ENCODE peak calls at places on chromosomes 13 and 19, in four cellular contexts. V is K562, M is A549, T is HCT116. E is an unnamed sample.

GRCh38 chr13:110470272-110471009 is 91.1 kb downstream of the RAB20 start:
- DNase-seq in V (no peak), T (no peak), M (no peak), E (no peak)

GRCh38 chr13:48829536-48829935 is 146.2 kb upstream of the FNDC3A start:
- DNase-seq in V (no peak), T (no peak), M (no peak), E (no peak)

GRCh38 chr19:4870025-4870700 is 2.7 kb upstream of the PLIN3 start:
- DNase-seq in T (peak), M (peak), V (peak), E (peak)

GRCh38 chr13:23673354-23673753 is 103.1 kb downstream of the TNFRSF19 start:
- DNase-seq in T (no peak), V (no peak), M (no peak), E (no peak)

GRCh38 chr19:28577666-28578065 is 635.3 kb downstream of the UQCRFS1 start:
- DNase-seq in M (no peak), V (no peak), T (no peak), E (no peak)

GRCh38 chr13:23960566-23961156 is 63.4 kb upstream of the C1QTNF9B start:
- DNase-seq in T (peak), M (peak), V (no peak), E (no peak)

GRCh38 chr19:34363094-34363493 is 1.9 kb upstream of the GPI start:
- DNase-seq in T (no peak), M (no peak), V (peak), E (no peak)

GRCh38 chr13:34356686-34357434 is 538.9 kb downstream of the RFC3 start:
- DNase-seq in M (no peak), T (no peak), V (no peak), E (no peak)

GRCh38 chr13:95660981-95661581 is 15.9 kb upstream of the DNAJC3 start:
- DNase-seq in T (peak), V (peak), M (peak), E (no peak)

GRCh38 chr13:70310720-70311119 is 202.5 kb upstream of the KLHL1 start:
- DNase-seq in V (no peak), M (peak), T (peak), E (peak)

GRCh38 chr19:35710784-35711723 is 6.7 kb downstream of the ZBTB32 start:
- DNase-seq in V (no peak), T (no peak), M (no peak), E (no peak)

GRCh38 chr19:50779504-50780457 is 9.5 kb downstream of the GPR32 start:
- DNase-seq in M (no peak), T (no peak), V (no peak), E (no peak)

GRCh38 chr19:1042689-1043511 is 3.0 kb downstream of the ABCA7 start:
- DNase-seq in V (no peak), T (no peak), M (peak), E (no peak)

GRCh38 chr13:36549771-36550170 is 117.5 kb downstream of the CCNA1 start:
- DNase-seq in M (no peak), T (no peak), V (no peak), E (no peak)

GRCh38 chr13:110230661-110231347 is 76.2 kb downstream of the COL4A1 start:
- DNase-seq in T (no peak), V (no peak), M (no peak), E (no peak)

GRCh38 chr13:46396341-46396740 is 9.3 kb upstream of the RUBCNL start:
- DNase-seq in M (no peak), T (no peak), V (no peak), E (no peak)

GRCh38 chr19:38661996-38662395 is 14.5 kb downstream of the ACTN4 start:
- DNase-seq in M (no peak), T (no peak), V (no peak), E (no peak)

GRCh38 chr13:112714772-112715569 is 25.1 kb downstream of the ATP11A start:
- DNase-seq in T (no peak), M (no peak), V (no peak), E (no peak)

GRCh38 chr13:85771856-85772255 is 27.4 kb downstream of the SLITRK6 start:
- DNase-seq in V (no peak), M (no peak), T (no peak), E (no peak)

GRCh38 chr19:15378529-15379082 is 981 bp downstream of the AKAP8 start:
- DNase-seq in V (peak), M (peak), T (no peak), E (no peak)

GRCh38 chr19:15381429-15381828 is 1.8 kb upstream of the AKAP8 start:
- DNase-seq in M (no peak), V (no peak), T (no peak), E (no peak)

GRCh38 chr19:15379996-15380647 is 535 bp upstream of the AKAP8 start:
- DNase-seq in V (peak), M (peak), T (peak), E (peak)

GRCh38 chr19:15381864-15382263 is 2.3 kb upstream of the AKAP8 start:
- DNase-seq in T (no peak), V (no peak), M (no peak), E (no peak)

DNA sequence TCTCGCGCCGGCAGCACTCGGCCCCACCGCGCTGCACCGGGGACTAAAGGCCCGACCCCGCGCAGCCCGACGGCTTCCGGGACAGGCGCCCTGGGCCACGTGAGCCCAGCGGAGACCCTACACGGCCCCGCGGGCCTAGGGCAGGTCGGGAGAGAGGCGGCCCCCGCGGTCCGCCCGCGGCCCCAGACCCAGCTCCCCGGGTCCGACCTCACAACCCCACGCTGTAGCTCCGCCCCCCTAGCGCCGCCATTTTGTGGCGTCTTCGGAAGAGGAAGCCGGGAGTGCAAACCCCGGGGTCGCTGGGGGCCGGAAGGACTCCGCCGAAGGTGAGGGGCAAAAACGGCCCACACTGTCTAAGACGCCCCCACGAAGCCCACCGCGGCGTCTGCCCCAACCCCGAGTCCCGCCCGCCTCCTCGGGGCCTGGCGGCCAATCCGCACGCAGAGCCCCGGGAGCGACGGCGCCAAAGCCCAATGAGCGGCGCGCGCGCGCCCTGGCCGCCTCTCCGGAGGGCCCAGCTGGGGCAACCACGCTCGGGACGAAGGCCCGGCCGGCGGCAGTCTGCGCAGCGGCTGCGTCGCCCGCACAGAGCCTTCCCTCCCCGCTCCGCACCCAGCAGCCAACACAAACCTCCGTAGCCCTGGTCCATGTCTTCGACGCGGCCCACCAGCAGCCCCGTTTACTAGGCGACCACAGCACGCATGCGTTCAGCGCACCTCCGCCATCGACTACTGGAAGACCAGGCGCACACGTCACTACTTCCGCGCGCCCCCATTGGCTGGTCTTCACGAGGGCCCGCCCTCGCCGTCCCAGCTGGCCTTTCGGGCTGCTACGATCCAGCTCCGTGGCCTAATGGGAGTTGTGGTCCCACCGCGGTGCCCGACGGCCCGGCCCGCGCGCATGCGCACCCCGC is at the start of gene AKAP8:
- DNase-seq in M (peak), V (peak), T (peak), E (peak)
- TF ChIP-seq REST in M (no peak), V (no peak), T (no peak), E (no peak)

GRCh38 chr13:77616027-77616426 is 80.5 kb downstream of the SCEL start:
- DNase-seq in T (no peak), M (no peak), V (no peak), E (no peak)

GRCh38 chr13:77619655-77620054 is 77.8 kb upstream of the SLAIN1 start:
- DNase-seq in V (no peak), T (no peak), M (no peak), E (no peak)

GRCh38 chr13:77623797-77624196 is 73.7 kb upstream of the SLAIN1 start:
- DNase-seq in M (no peak), V (no peak), T (no peak), E (no peak)

GRCh38 chr13:77620138-77620537 is 77.3 kb upstream of the SLAIN1 start:
- DNase-seq in V (no peak), T (no peak), M (no peak), E (no peak)
- TF ChIP-seq REST in V (no peak), T (no peak), M (no peak), E (no peak)

GRCh38 chr19:5973867-5974635 is 3.9 kb downstream of the RANBP3 start:
- DNase-seq in M (no peak), T (no peak), V (no peak), E (no peak)

GRCh38 chr19:5971714-5972354 is 6.1 kb downstream of the RANBP3 start:
- DNase-seq in V (no peak), M (no peak), T (no peak), E (no peak)

GRCh38 chr19:5973376-5973775 is 4.6 kb downstream of the RANBP3 start:
- DNase-seq in M (no peak), T (no peak), V (no peak), E (no peak)

GRCh38 chr19:5974721-5975387 is 3.1 kb downstream of the RANBP3 start:
- DNase-seq in T (no peak), V (no peak), M (no peak), E (no peak)

DNA sequence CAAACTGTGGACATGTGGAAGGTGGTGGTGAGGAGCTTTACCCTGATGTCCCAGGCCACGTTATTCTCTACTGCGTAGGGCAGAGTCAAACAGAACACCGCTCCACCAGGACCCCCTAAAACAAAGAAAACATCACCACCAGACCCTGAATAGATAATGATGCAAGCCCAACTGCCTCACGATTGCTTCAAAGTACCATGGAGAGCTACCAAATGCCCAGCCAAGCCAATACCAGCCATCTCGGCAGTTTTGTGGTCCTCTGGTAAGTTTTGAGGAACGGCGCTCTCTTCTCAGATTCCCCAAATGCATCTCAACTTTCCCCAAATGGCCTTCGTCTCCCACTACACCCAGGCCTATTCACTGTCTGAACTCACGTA is 5.6 kb downstream of the RANBP3 start:
- DNase-seq in V (no peak), T (no peak), M (no peak), E (no peak)
- TF ChIP-seq REST in V (no peak), T (no peak), M (peak), E (peak)

GRCh38 chr19:33195711-33196347 is 1.7 kb downstream of the LRP3 start:
- DNase-seq in V (no peak), M (no peak), T (no peak), E (no peak)

GRCh38 chr19:33196446-33197193 is 2.5 kb downstream of the LRP3 start:
- DNase-seq in M (no peak), V (no peak), T (no peak), E (no peak)

GRCh38 chr19:33194527-33194883 is 375 bp downstream of the LRP3 start:
- DNase-seq in T (no peak), V (no peak), M (no peak), E (no peak)

GRCh38 chr19:33193864-33194362 is at the start of gene LRP3:
- DNase-seq in T (no peak), M (peak), V (no peak), E (no peak)

GRCh38 chr19:33194884-33195710 is 967 bp downstream of the LRP3 start:
- DNase-seq in V (no peak), T (no peak), M (peak), E (no peak)
- TF ChIP-seq REST in V (no peak), T (no peak), M (no peak), E (no peak)

E was measured in HL-60.